ENCODE peak calls at places on chromosomes 16 and 17, in six cellular contexts. Y is psoas muscle, T is stomach, R is uterus, K is astrocyte, U is adrenal gland. H is an unnamed sample.

GRCh38 chr17:48611213-48611612 is 396 bp upstream of the HOXB7 start:
- DNase-seq in R (no peak), Y (no peak), K (no peak), U (no peak), T (no peak), H (no peak)

GRCh38 chr16:49103298-49103697 is 178.3 kb downstream of the CBLN1 start:
- DNase-seq in T (no peak), K (no peak), R (no peak), Y (no peak), U (no peak), H (no peak)

GRCh38 chr16:71501562-71501961 is 12.4 kb upstream of the ZNF19 start:
- DNase-seq in R (no peak), Y (no peak), T (no peak), K (no peak), U (no peak), H (no peak)

GRCh38 chr17:33888455-33888854 is 366.6 kb upstream of the CCL2 start:
- DNase-seq in K (peak), R (no peak), U (no peak), Y (no peak), T (no peak), H (no peak)

GRCh38 chr17:56638536-56639177 is 45.2 kb downstream of the NOG start:
- DNase-seq in K (no peak), T (no peak), Y (no peak), U (no peak), R (no peak), H (no peak)

GRCh38 chr17:63042443-63042842 is 76.4 kb downstream of the TANC2 start:
- DNase-seq in T (no peak), R (no peak), U (no peak), Y (no peak), K (peak), H (no peak)

GRCh38 chr16:51154271-51155171 is 3.5 kb upstream of the SALL1 start:
- DNase-seq in R (peak), U (no peak), Y (no peak), T (no peak), K (no peak), H (no peak)

GRCh38 chr16:23524001-23524400 is 13.7 kb upstream of the GGA2 start:
- DNase-seq in R (no peak), U (no peak), K (no peak), T (no peak), Y (no peak), H (no peak)

GRCh38 chr16:68284847-68285246 is 20.5 kb downstream of the SLC7A6 start:
- DNase-seq in R (no peak), K (no peak), T (no peak), U (no peak), Y (no peak), H (no peak)

GRCh38 chr17:4945176-4945943 is 3.0 kb downstream of the PFN1 start:
- DNase-seq in T (peak), U (peak), R (peak), Y (peak), K (peak), H (peak)

GRCh38 chr16:80733366-80733901 is 71.0 kb downstream of the CDYL2 start:
- DNase-seq in Y (no peak), U (no peak), K (no peak), T (no peak), R (no peak), H (peak)

GRCh38 chr17:46181940-46182339 is 11.3 kb downstream of the KANSL1 start:
- DNase-seq in U (no peak), T (no peak), K (no peak), R (no peak), Y (no peak), H (no peak)

GRCh38 chr17:19361975-19362292 is 589 bp downstream of the B9D1 start:
- DNase-seq in T (no peak), U (no peak), Y (no peak), K (no peak), R (no peak), H (no peak)

GRCh38 chr17:68108313-68109000 is 72.9 kb downstream of the KPNA2 start:
- DNase-seq in U (no peak), K (no peak), R (no peak), T (no peak), Y (no peak), H (no peak)

GRCh38 chr17:35460354-35460851 is 11.8 kb upstream of the SLFN13 start:
- DNase-seq in U (no peak), Y (peak), T (peak), R (peak), K (no peak), H (no peak)

GRCh38 chr17:81037783-81038733 is 3.1 kb downstream of the BAIAP2 start:
- DNase-seq in Y (peak), T (peak), K (no peak), R (no peak), U (no peak), H (no peak)

GRCh38 chr17:73834684-73835343 is 190.6 kb upstream of the SDK2 start:
- DNase-seq in R (no peak), T (no peak), U (no peak), K (no peak), Y (no peak), H (no peak)

GRCh38 chr17:49687878-49688491 is 10.1 kb upstream of the SPOP start:
- DNase-seq in Y (no peak), R (no peak), K (no peak), U (no peak), T (no peak), H (peak)

GRCh38 chr17:71472809-71473789 is 647.7 kb upstream of the SOX9 start:
- DNase-seq in T (no peak), K (peak), Y (no peak), R (no peak), U (peak), H (peak)

GRCh38 chr17:70169707-70170597 is 620 bp downstream of the KCNJ2 start:
- DNase-seq in Y (peak), T (no peak), K (no peak), R (no peak), U (no peak), H (peak)

GRCh38 chr16:66548068-66548467 is 1.9 kb downstream of the TK2 start:
- DNase-seq in U (no peak), R (no peak), T (no peak), K (no peak), Y (no peak), H (no peak)

GRCh38 chr17:66763056-66763455 is 71.9 kb upstream of the CACNG5 start:
- DNase-seq in R (no peak), U (no peak), Y (no peak), T (no peak), K (no peak), H (no peak)

GRCh38 chr17:72977768-72978417 is 114.6 kb downstream of the SLC39A11 start:
- DNase-seq in K (peak), U (no peak), Y (no peak), R (no peak), T (no peak), H (no peak)

DNA sequence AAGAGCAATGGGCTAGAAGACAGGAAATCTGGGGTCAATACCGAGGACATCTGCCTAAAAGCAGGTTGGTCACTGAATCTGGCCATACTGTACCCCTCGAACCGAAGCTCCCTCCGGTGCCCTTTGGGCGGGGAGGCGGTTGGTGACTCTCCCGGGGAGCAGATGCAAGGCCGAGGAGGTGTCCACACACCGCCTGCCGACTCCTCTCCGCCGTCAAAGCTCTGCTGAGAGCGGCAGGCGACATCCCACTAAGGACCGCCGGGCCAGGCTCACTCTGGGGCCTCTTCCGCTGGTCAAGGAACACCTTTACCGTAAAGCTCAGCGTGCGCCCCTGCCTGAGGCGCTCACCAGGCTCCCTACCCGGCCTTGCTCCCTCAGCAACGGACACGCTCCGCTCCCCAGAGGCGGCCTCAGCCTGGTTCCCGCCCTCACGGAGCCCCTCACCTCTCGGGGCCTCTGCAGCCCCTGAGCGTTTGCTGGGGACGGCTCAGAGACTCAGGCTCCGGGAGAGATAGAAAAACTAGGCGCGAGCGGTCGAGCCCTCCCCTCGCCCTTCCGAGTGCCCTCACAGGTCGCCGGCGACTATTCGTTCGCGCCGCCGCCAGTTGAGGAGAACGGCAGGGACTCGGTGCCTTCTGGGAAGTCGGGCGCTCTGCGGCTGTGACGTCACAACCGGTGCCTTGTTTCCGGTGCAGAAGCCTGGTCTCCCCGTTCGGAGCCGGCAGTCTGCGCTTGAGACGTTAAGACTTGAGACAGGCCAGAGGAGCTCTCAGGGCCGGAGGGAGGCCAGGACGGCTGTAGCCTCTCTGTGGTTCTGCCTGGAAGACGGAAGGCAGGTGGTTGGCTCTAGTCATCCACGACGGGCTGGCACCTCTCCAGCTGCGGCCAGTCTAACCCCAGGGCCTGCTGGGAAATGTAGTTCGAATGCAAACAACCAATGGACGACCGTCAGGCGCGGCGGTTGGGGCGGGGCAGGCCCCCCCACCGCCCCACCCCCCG is at the start of gene ZNF200:
- DNase-seq in R (peak), K (peak), Y (peak), U (peak), T (peak), H (peak)
- TF ChIP-seq CTCF in R (no peak), K (no peak), Y (no peak), U (no peak), T (no peak), H (no peak)

GRCh38 chr17:57761887-57762286 is 16.8 kb upstream of the CCDC182 start:
- DNase-seq in Y (no peak), U (no peak), K (no peak), R (no peak), T (no peak), H (no peak)
- H3K4me3 ChIP-seq in Y (no peak), U (no peak), K (no peak), R (no peak), T (no peak), H (no peak)

GRCh38 chr17:633641-634091 is 81.0 kb downstream of the VPS53 start:
- DNase-seq in Y (no peak), R (peak), T (no peak), K (peak), U (no peak), H (peak)
- TF ChIP-seq CTCF in Y (no peak), R (no peak), T (no peak), K (no peak), U (no peak), H (no peak)

DNA sequence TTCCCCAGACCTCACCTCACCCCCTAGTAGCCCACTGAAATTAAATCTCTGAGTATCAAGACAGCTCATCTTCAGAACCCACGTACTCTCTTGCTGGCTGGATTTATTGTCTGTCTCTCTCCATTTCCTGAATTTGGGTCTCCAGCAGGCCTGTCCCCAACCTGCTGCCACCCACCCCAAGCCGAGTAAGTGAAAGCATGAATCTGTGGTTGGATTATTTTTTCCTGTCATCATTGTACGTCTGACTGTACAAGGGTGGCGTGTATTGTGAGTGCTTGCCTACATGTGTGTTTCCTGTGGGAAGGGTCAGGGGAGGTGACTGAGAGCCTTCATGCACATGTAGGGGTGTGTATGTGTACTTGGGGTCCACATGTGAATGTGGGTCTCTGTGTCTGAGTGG is 5.4 kb downstream of the TNP2 start:
- DNase-seq in R (no peak), K (no peak), U (no peak), Y (no peak), T (no peak), H (no peak)
- H3K4me3 ChIP-seq in R (no peak), K (no peak), U (no peak), Y (no peak), T (no peak), H (no peak)

GRCh38 chr16:19678804-19679203 is 39.2 kb downstream of the KNOP1 start:
- DNase-seq in T (no peak), U (no peak), R (no peak), Y (no peak), K (no peak), H (no peak)

GRCh38 chr16:19683453-19684236 is 34.4 kb downstream of the KNOP1 start:
- DNase-seq in R (no peak), U (no peak), Y (no peak), K (no peak), T (no peak), H (no peak)

GRCh38 chr16:19681637-19682036 is 36.4 kb downstream of the KNOP1 start:
- DNase-seq in R (no peak), K (no peak), T (no peak), Y (no peak), U (no peak), H (no peak)

GRCh38 chr16:19677403-19677802 is 40.6 kb downstream of the KNOP1 start:
- DNase-seq in R (no peak), T (no peak), U (no peak), K (no peak), Y (peak), H (no peak)

DNA sequence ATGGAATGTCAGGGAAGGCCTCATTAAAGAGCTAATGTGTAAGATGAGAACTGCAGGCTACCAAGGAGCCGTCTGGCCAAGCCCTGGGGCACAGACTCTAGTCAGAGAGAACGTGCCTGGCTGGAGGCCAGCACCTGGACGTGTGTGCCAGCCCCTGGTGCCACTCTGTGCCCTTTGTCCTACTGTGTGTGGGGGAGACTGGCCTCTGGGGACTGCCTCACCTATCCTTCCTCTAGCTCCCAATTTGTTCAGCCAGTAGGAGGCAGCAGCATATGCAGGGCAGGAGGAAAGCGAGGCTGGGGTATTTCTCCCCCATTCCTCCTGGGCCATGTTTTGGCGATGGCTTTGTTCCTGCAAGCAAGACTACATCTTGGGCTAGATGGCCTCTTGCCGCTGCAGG is 37.1 kb downstream of the KNOP1 start:
- DNase-seq in R (no peak), T (no peak), U (no peak), K (no peak), Y (peak), H (no peak)
- TF ChIP-seq CTCF in R (no peak), T (no peak), U (no peak), K (no peak), Y (no peak), H (peak)

DNA sequence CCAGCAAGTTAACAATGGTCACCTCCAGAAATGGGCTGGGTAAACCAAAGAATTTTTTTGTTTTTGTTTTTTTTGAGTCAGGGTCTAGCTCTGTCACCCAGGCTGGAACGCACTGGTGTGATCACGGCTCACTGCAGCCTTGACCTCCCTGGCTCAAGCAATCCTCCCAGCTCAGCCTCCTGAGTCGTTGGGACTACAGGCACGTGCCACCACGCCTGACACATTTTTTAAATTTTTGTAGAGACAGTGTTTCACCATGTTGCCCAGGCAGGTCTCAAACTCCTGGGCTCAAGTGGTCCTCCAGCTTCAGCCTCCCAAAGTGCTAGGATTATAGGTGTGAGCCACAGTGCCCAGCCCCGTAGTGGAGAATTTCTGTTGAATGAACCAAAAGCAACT is 1.7 kb downstream of the SPSB3 start:
- DNase-seq in K (no peak), R (no peak), Y (no peak), T (no peak), U (no peak), H (no peak)
- H3K4me3 ChIP-seq in K (no peak), R (no peak), Y (peak), T (no peak), U (no peak), H (no peak)

GRCh38 chr17:75526555-75527270 is 1.2 kb downstream of the LLGL2 start:
- DNase-seq in R (no peak), U (no peak), T (peak), Y (no peak), K (no peak), H (no peak)

GRCh38 chr17:75525806-75526554 is 483 bp downstream of the LLGL2 start:
- DNase-seq in Y (no peak), K (no peak), T (peak), R (no peak), U (peak), H (no peak)

GRCh38 chr17:75523647-75524046 is 1.9 kb upstream of the LLGL2 start:
- DNase-seq in Y (no peak), K (no peak), T (no peak), R (no peak), U (no peak), H (no peak)

GRCh38 chr17:75524269-75524970 is 1.1 kb upstream of the LLGL2 start:
- DNase-seq in U (no peak), R (no peak), Y (no peak), T (no peak), K (no peak), H (no peak)

GRCh38 chr17:75524971-75525805 is at the start of gene LLGL2:
- DNase-seq in Y (peak), U (peak), T (peak), K (no peak), R (peak), H (peak)
- TF ChIP-seq CTCF in Y (peak), U (peak), T (peak), K (no peak), R (peak), H (no peak)

GRCh38 chr16:57668630-57669475 is 747 bp downstream of the ADGRG3 start:
- DNase-seq in U (no peak), R (no peak), K (no peak), Y (peak), T (no peak), H (no peak)
- H3K4me3 ChIP-seq in U (no peak), R (no peak), K (no peak), Y (no peak), T (no peak), H (no peak)

DNA sequence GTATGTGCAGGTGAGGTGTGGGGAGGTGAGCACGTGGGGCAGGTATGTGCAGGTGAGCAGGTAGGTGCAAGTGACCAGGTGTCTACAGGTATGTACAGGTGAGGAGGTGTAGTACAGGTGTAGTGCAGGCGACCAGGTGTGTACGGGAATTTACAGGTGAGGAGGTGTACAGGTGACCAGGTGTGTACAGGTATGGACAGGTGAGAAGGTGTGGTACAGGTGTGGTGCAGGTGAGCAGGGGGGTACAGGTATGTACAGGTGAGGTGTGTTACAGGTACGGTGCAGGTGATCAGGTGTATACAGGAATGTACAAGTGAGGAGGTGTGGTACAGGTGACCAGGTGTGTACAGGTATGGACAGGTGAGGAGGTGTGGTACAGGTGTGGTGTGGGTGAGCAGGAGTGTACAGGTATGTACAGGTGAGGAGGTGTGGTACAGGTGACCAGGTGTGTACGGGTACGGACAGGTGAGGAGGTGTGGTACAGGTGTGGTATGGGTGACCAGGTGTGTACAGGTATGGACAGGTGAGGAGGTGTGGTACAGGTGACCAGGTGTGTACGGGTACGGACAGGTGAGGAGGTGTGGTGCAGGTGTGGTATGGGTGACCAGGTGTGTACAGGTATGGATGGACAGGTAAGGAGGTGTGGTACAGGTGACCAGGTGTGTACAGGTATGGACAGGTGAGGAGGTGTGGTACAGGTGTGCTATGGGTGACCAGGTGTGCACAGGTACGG is 12.8 kb upstream of the DBNDD1 start:
- DNase-seq in T (no peak), Y (no peak), R (no peak), U (no peak), K (peak), H (peak)
- TF ChIP-seq CTCF in T (no peak), Y (no peak), R (no peak), U (no peak), K (no peak), H (no peak)

H was measured in cardiac fibroblast.